ENCODE peak calls at places on chromosomes 4 and X, in ten cellular contexts. K, J, I, E, Z, M, H, D, L and U are unnamed samples.

GRCh38 chr4:2492970-2493369 is 24.1 kb downstream of the RNF4 start:
- DNase-seq in K (no peak), J (no peak), I (no peak), E (no peak), Z (no peak), M (no peak), H (no peak), D (no peak), L (no peak), U (no peak)

GRCh38 chrX:152847281-152847680 is 16.4 kb downstream of the NSDHL start:
- DNase-seq in K (no peak), J (no peak), I (no peak), E (no peak), Z (no peak), M (no peak), H (no peak), D (no peak), L (no peak), U (no peak)

GRCh38 chr4:8770518-8771257 is 101.0 kb downstream of the HMX1 start:
- DNase-seq in K (peak; percentile 3), J (peak; percentile 5), I (no peak), E (no peak), Z (no peak), M (peak; percentile 32), H (no peak), D (no peak), L (no peak), U (no peak)

GRCh38 chrX:127879585-127879984 is 172.6 kb downstream of the ACTRT1 start:
- DNase-seq in K (no peak), J (no peak), I (no peak), E (no peak), Z (no peak), M (no peak), H (no peak), D (no peak), L (no peak), U (no peak)

GRCh38 chrX:85865324-85865723 is 182.0 kb downstream of the CHM start:
- DNase-seq in K (no peak), J (no peak), I (no peak), E (no peak), Z (no peak), M (no peak), H (no peak), D (no peak), L (no peak), U (no peak)

GRCh38 chr4:69546121-69546520 is 50.4 kb upstream of the UGT2B4 start:
- DNase-seq in K (no peak), J (no peak), I (no peak), E (no peak), Z (peak; percentile 90), M (no peak), H (no peak), D (no peak), L (peak; percentile 5), U (no peak)

GRCh38 chr4:143360838-143361237 is 24.2 kb downstream of the GAB1 start:
- DNase-seq in K (no peak), J (no peak), I (no peak), E (no peak), Z (peak; percentile 70), M (no peak), H (no peak), D (no peak), L (no peak), U (no peak)

GRCh38 chr4:101865501-101866062 is 75.1 kb downstream of the BANK1 start:
- DNase-seq in K (no peak), J (no peak), I (no peak), E (no peak), Z (peak; percentile 58), M (no peak), H (no peak), D (no peak), L (peak; percentile 35), U (no peak)

DNA sequence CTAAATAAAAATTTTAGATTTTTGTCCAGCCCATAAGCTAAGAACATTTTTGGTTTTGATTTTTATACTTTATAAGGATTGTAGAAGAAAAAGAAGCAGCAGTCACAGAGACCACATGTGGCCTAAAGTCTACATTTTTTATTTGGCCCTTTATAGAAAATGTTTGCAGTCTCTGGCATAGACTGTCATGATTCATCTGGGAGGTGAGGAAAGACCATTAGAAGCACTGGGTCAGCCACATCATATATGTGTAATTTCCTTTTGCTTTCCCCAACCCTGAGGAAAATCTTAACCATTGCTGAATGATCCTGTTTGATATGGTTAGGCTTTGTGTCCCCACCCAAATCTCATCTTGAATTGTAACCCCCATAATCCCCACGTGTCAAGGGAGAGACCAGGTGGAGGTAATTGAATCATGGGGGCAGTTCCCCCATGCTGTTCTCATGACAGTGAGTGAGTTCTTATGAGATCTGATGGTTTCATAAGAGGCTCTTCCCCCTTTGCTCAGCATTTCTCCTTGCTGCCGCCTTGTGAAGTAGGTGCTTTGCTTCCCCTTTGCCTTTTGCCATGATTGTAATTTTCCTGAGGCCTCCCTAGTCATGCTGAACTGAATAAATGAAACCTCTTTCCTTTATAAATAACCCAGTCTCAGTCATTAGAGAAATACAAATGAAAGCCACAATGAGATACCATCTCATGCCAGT is 12.1 kb upstream of the COPS4 start:
- DNase-seq in K (no peak), J (no peak), I (no peak), E (no peak), Z (peak; percentile 49), M (no peak), H (no peak), D (no peak), L (peak; percentile 29), U (no peak)
- H3K27ac ChIP-seq in K (no peak overlapping the region), J (no peak overlapping the region), I (no peak overlapping the region), E (no peak overlapping the region), Z (no peak overlapping the region), M (no peak overlapping the region), H (no peak overlapping the region), D (no peak overlapping the region), L (no peak overlapping the region), U (no peak overlapping the region)

GRCh38 chrX:1205681-1206611 is 6.5 kb downstream of the CRLF2 start:
- DNase-seq in K (peak; percentile 15), J (no peak), I (peak; percentile 26), E (peak; percentile 37), Z (peak; percentile 80), M (peak; percentile 13), H (no peak), D (no peak), L (peak; percentile 68), U (no peak)
- H3K4me3 ChIP-seq in K (peak overlapping the region; percentile 64), J (peak overlapping the region; percentile 45), I (no peak overlapping the region), E (peak overlapping the region; percentile 33), Z (no peak overlapping the region), M (peak overlapping the region; percentile 17), H (peak overlapping the region; percentile 28), D (no peak overlapping the region), L (no peak overlapping the region), U (peak overlapping the region; percentile 10)

DNA sequence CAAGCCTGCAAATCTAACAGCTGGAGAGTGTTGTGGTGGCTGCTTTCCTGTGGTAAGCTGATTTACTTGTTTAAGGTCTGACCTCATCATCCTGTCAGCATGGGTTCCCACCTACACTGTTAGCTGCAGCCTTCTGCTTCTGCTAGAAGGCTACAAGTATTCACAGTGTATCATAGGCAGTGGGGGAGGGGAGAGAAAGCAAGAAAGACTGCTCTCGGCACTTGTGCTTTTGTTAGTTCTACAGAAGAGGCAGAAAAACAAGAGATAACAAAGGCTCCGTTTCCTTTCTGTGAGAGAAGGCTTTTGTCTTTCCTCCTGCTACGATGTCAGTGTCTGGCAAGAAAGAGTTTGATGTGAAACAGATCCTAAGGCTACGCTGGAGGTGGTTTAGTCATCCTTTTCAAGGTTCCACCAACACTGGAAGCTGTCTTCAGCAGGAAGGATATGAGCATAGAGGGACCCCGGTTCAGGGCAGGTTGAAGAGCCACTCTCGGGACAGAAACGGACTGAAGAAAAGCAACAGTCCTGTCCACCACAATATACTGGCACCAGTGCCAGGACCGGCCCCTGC is at the start of gene KLHL4:
- DNase-seq in K (no peak), J (no peak), I (no peak), E (peak; percentile 28), Z (peak; percentile 97), M (no peak), H (no peak), D (no peak), L (peak; percentile 84), U (peak; percentile 56)
- H3K27ac ChIP-seq in K (no peak within 1 kb of the TSS), J (no peak within 1 kb of the TSS), I (no peak within 1 kb of the TSS), E (peak within 1 kb of the TSS; percentile 39), Z (no peak within 1 kb of the TSS), M (peak within 1 kb of the TSS; percentile 74), H (no peak within 1 kb of the TSS), D (no peak within 1 kb of the TSS), L (peak within 1 kb of the TSS; percentile 56), U (peak within 1 kb of the TSS; percentile 24)

GRCh38 chr4:168535689-168536088 is 38.8 kb downstream of the PALLD start:
- DNase-seq in K (no peak), J (no peak), I (no peak), E (no peak), Z (no peak), M (no peak), H (no peak), D (no peak), L (no peak), U (no peak)
- H3K4me3 ChIP-seq in K (no peak overlapping the region), J (no peak overlapping the region), I (no peak overlapping the region), E (no peak overlapping the region), Z (no peak overlapping the region), M (no peak overlapping the region), H (no peak overlapping the region), D (no peak overlapping the region), L (no peak overlapping the region), U (no peak overlapping the region)

DNA sequence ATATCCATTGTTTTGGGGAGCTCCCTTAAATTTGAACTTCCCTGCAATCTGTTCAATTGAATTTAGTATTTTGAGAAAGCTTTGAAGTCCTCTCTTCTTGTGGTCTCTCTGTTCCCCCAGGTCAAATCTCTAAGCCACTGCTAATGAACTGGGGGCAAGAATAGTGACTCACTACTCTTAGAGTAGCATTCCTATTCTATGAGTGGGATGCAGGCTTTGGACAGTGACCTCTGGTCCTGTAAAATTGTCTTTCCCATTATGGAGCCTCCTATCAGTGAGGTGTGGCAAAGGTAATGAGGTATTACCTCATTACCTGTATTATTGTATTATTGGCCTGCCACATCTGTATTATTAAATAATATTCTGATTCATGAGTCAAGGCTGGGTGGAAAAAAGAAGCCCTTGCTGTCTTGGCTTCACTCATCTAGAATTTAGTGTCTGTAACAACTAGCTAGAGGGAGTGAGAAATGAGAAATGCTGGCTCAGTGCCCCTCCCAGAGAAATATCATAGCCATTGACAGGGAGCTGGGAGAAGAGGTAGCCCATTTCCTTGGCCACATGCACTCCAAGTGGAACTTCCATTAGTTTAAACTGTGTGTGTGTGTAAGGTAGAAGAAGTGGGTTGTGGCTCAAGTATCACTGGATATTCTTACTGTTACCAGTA is 393.9 kb upstream of the CTSO start:
- DNase-seq in K (no peak), J (no peak), I (no peak), E (no peak), Z (peak; percentile 81), M (no peak), H (no peak), D (no peak), L (peak; percentile 52), U (no peak)
- H3K27ac ChIP-seq in K (no peak overlapping the region), J (no peak overlapping the region), I (no peak overlapping the region), E (no peak overlapping the region), Z (no peak overlapping the region), M (no peak overlapping the region), H (no peak overlapping the region), D (no peak overlapping the region), L (no peak overlapping the region), U (no peak overlapping the region)

GRCh38 chr4:83964996-83965541 is 429.2 kb downstream of the GPAT3 start:
- DNase-seq in K (no peak), J (no peak), I (no peak), E (no peak), Z (peak; percentile 72), M (no peak), H (no peak), D (no peak), L (peak; percentile 47), U (no peak)
- H3K4me3 ChIP-seq in K (no peak overlapping the region), J (no peak overlapping the region), I (no peak overlapping the region), E (no peak overlapping the region), Z (no peak overlapping the region), M (no peak overlapping the region), H (no peak overlapping the region), D (no peak overlapping the region), L (no peak overlapping the region), U (no peak overlapping the region)

GRCh38 chr4:186030795-186031194 is 38.2 kb upstream of the TLR3 start:
- DNase-seq in K (no peak), J (no peak), I (no peak), E (no peak), Z (no peak), M (no peak), H (no peak), D (no peak), L (no peak), U (no peak)
- H3K27ac ChIP-seq in K (peak overlapping the region; percentile 80), J (no peak overlapping the region), I (peak overlapping the region; percentile 76), E (peak overlapping the region; percentile 72), Z (no peak overlapping the region), M (peak overlapping the region; percentile 85), H (peak overlapping the region; percentile 83), D (peak overlapping the region; percentile 82), L (peak overlapping the region; percentile 71), U (peak overlapping the region; percentile 85)